ENCODE peak calls at places on chromosomes 4 and X, in five cellular contexts. K is neuronal stem cell; C is adipocyte; M is CD8-positive, alpha-beta T cell; F is GM23248. H is an unnamed sample.

GRCh38 chrX:148504412-148504950 is 4.1 kb downstream of the AFF2 start:
- DNase-seq in K (peak; percentile 26), C (no peak), M (no peak), F (no peak), H (no peak)

GRCh38 chr4:137967480-137968190 is 274.5 kb downstream of the SLC7A11 start:
- DNase-seq in K (no peak), C (no peak), M (no peak), F (peak; percentile 18), H (no peak)

GRCh38 chr4:6372649-6373525 is 99.5 kb downstream of the PPP2R2C start:
- DNase-seq in K (peak; percentile 17), C (peak; percentile 13), M (no peak), F (peak; percentile 61), H (peak; percentile 16)

GRCh38 chr4:21856754-21857153 is 91.8 kb downstream of the KCNIP4 start:
- DNase-seq in K (no peak), C (no peak), M (no peak), F (no peak), H (no peak)

GRCh38 chrX:45400380-45400779 is 199.7 kb upstream of the DIPK2B start:
- DNase-seq in K (no peak), C (peak; percentile 55), M (no peak), F (peak; percentile 14), H (peak; percentile 20)

GRCh38 chr4:13654158-13654797 is 26.8 kb upstream of the BOD1L1 start:
- DNase-seq in K (peak; percentile 70), C (peak; percentile 93), M (peak; percentile 72), F (peak; percentile 86), H (peak; percentile 69)

GRCh38 chr4:186685744-186686143 is 37.9 kb downstream of the FAT1 start:
- DNase-seq in K (no peak), C (peak; percentile 75), M (no peak), F (peak; percentile 90), H (peak; percentile 82)

GRCh38 chrX:113954297-113954696 is 629.6 kb upstream of the HTR2C start:
- DNase-seq in K (no peak), C (no peak), M (no peak), F (no peak), H (no peak)

GRCh38 chr4:138507527-138507926 is 265.4 kb upstream of the SLC7A11 start:
- DNase-seq in K (no peak), C (peak; percentile 77), M (no peak), F (peak; percentile 39), H (peak; percentile 48)

GRCh38 chr4:153655928-153656327 is 28.2 kb upstream of the TLR2 start:
- DNase-seq in K (no peak), C (peak; percentile 79), M (no peak), F (no peak), H (no peak)

GRCh38 chr4:59412739-59413138 is 1787.4 kb upstream of the ADGRL3 start:
- DNase-seq in K (no peak), C (no peak), M (no peak), F (no peak), H (no peak)

GRCh38 chr4:136636155-136636554 is 896.1 kb downstream of the PCDH18 start:
- DNase-seq in K (no peak), C (no peak), M (no peak), F (no peak), H (no peak)

GRCh38 chr4:106502106-106502699 is 133.6 kb upstream of the GIMD1 start:
- DNase-seq in K (peak; percentile 56), C (peak; percentile 79), M (no peak), F (peak; percentile 35), H (peak; percentile 60)

GRCh38 chr4:121030151-121030550 is 42.2 kb downstream of the NDNF start:
- DNase-seq in K (no peak), C (peak; percentile 52), M (no peak), F (peak; percentile 16), H (no peak)

GRCh38 chr4:123020285-123020684 is 97.9 kb upstream of the NUDT6 start:
- DNase-seq in K (no peak), C (no peak), M (no peak), F (no peak), H (no peak)
- H3K4me3 ChIP-seq in K (no peak overlapping the region), C (no peak overlapping the region), M (no peak overlapping the region), F (no peak overlapping the region), H (no peak overlapping the region)

GRCh38 chrX:153845195-153845594 is 14.9 kb upstream of the PDZD4 start:
- DNase-seq in K (no peak), C (no peak), M (no peak), F (no peak), H (no peak)
- H3K4me3 ChIP-seq in K (no peak overlapping the region), C (no peak overlapping the region), M (no peak overlapping the region), F (no peak overlapping the region), H (no peak overlapping the region)

GRCh38 chrX:135295238-135295943 is 13.9 kb upstream of the ETDC start:
- DNase-seq in K (peak; percentile 18), C (no peak), M (peak; percentile 34), F (no peak), H (peak; percentile 25)

GRCh38 chrX:135295944-135296305 is 13.4 kb upstream of the ETDC start:
- DNase-seq in K (no peak), C (no peak), M (no peak), F (no peak), H (no peak)
- H3K4me3 ChIP-seq in K (no peak overlapping the region), C (peak overlapping the region; percentile 53), M (peak overlapping the region; percentile 68), F (no peak overlapping the region), H (peak overlapping the region; percentile 41)

GRCh38 chr4:89681219-89681618 is 155.7 kb downstream of the SNCA start:
- DNase-seq in K (peak; percentile 12), C (no peak), M (no peak), F (no peak), H (peak; percentile 43)
- H3K4me3 ChIP-seq in K (peak overlapping the region; percentile 70), C (no peak overlapping the region), M (no peak overlapping the region), F (no peak overlapping the region), H (peak overlapping the region; percentile 4)

GRCh38 chr4:184732126-184732525 is 1.8 kb downstream of the CENPU start:
- DNase-seq in K (no peak), C (no peak), M (no peak), F (peak; percentile 71), H (no peak)
- H3K4me3 ChIP-seq in K (no peak overlapping the region), C (peak overlapping the region; percentile 99), M (no peak overlapping the region), F (peak overlapping the region; percentile 90), H (peak overlapping the region; percentile 94)

H was measured in fibroblast of villous mesenchyme.